ENCODE peak calls at places on chromosome 16, in seven cellular contexts. One of them, this sample, is unnamed.

GRCh38 chr16:9091867-9092281 is 430 bp downstream of the HAPSTR1 start:
- DNase-seq in fibroblast of the aortic adventitia: no peak
- DNase-seq in astrocyte of the spinal cord: peak
- DNase-seq in foreskin fibroblast: no peak
- DNase-seq in NB4: peak
- DNase-seq in cardiac fibroblast: no peak
- DNase-seq in fibroblast of pulmonary artery: peak
- DNase-seq in this sample: no peak

GRCh38 chr16:12002447-12003006 is 26.0 kb downstream of the SNX29 start:
- DNase-seq in fibroblast of pulmonary artery: peak
- DNase-seq in fibroblast of the aortic adventitia: peak
- DNase-seq in NB4: no peak
- DNase-seq in astrocyte of the spinal cord: peak
- DNase-seq in cardiac fibroblast: peak
- DNase-seq in foreskin fibroblast: no peak
- DNase-seq in this sample: no peak

GRCh38 chr16:27982184-27982583 is 81.3 kb downstream of the GSG1L start:
- DNase-seq in fibroblast of the aortic adventitia: no peak
- DNase-seq in cardiac fibroblast: no peak
- DNase-seq in foreskin fibroblast: no peak
- DNase-seq in NB4: peak
- DNase-seq in astrocyte of the spinal cord: no peak
- DNase-seq in fibroblast of pulmonary artery: no peak
- DNase-seq in this sample: no peak

GRCh38 chr16:67463059-67463458 is 17.9 kb downstream of the ATP6V0D1 start:
- DNase-seq in cardiac fibroblast: no peak
- DNase-seq in astrocyte of the spinal cord: no peak
- DNase-seq in fibroblast of pulmonary artery: no peak
- DNase-seq in fibroblast of the aortic adventitia: no peak
- DNase-seq in foreskin fibroblast: no peak
- DNase-seq in NB4: no peak
- DNase-seq in this sample: no peak

GRCh38 chr16:89484923-89485679 is 5.3 kb downstream of the ANKRD11 start:
- DNase-seq in NB4: peak
- DNase-seq in foreskin fibroblast: no peak
- DNase-seq in astrocyte of the spinal cord: no peak
- DNase-seq in fibroblast of pulmonary artery: no peak
- DNase-seq in fibroblast of the aortic adventitia: no peak
- DNase-seq in cardiac fibroblast: no peak
- DNase-seq in this sample: no peak

GRCh38 chr16:81738831-81739496 is 40.1 kb upstream of the PLCG2 start:
- DNase-seq in fibroblast of the aortic adventitia: no peak
- DNase-seq in foreskin fibroblast: no peak
- DNase-seq in cardiac fibroblast: no peak
- DNase-seq in astrocyte of the spinal cord: no peak
- DNase-seq in NB4: peak
- DNase-seq in fibroblast of pulmonary artery: no peak
- DNase-seq in this sample: no peak

GRCh38 chr16:67082891-67083290 is 26.9 kb upstream of the PHAF1 start:
- DNase-seq in fibroblast of the aortic adventitia: no peak
- DNase-seq in foreskin fibroblast: no peak
- DNase-seq in NB4: no peak
- DNase-seq in cardiac fibroblast: peak
- DNase-seq in fibroblast of pulmonary artery: no peak
- DNase-seq in astrocyte of the spinal cord: peak
- DNase-seq in this sample: no peak

GRCh38 chr16:23557779-23558330 is 328 bp downstream of the UBFD1 start:
- DNase-seq in cardiac fibroblast: peak
- DNase-seq in foreskin fibroblast: no peak
- DNase-seq in fibroblast of the aortic adventitia: peak
- DNase-seq in fibroblast of pulmonary artery: peak
- DNase-seq in NB4: no peak
- DNase-seq in astrocyte of the spinal cord: peak
- DNase-seq in this sample: peak

GRCh38 chr16:26464576-26465266 is 602.0 kb upstream of the C16orf82 start:
- DNase-seq in astrocyte of the spinal cord: no peak
- DNase-seq in cardiac fibroblast: no peak
- DNase-seq in NB4: no peak
- DNase-seq in fibroblast of the aortic adventitia: no peak
- DNase-seq in foreskin fibroblast: no peak
- DNase-seq in fibroblast of pulmonary artery: no peak
- DNase-seq in this sample: no peak

GRCh38 chr16:22324787-22325597 is 27.8 kb downstream of the POLR3E start:
- DNase-seq in cardiac fibroblast: no peak
- DNase-seq in foreskin fibroblast: no peak
- DNase-seq in NB4: peak
- DNase-seq in fibroblast of pulmonary artery: no peak
- DNase-seq in astrocyte of the spinal cord: no peak
- DNase-seq in fibroblast of the aortic adventitia: no peak
- DNase-seq in this sample: no peak

GRCh38 chr16:4094138-4094773 is 22.0 kb downstream of the ADCY9 start:
- DNase-seq in NB4: no peak
- DNase-seq in cardiac fibroblast: no peak
- DNase-seq in fibroblast of pulmonary artery: no peak
- DNase-seq in foreskin fibroblast: no peak
- DNase-seq in astrocyte of the spinal cord: no peak
- DNase-seq in fibroblast of the aortic adventitia: no peak
- DNase-seq in this sample: no peak

GRCh38 chr16:86052115-86052670 is 153.2 kb downstream of the IRF8 start:
- DNase-seq in astrocyte of the spinal cord: no peak
- DNase-seq in fibroblast of the aortic adventitia: no peak
- DNase-seq in foreskin fibroblast: no peak
- DNase-seq in cardiac fibroblast: no peak
- DNase-seq in fibroblast of pulmonary artery: no peak
- DNase-seq in NB4: no peak
- DNase-seq in this sample: no peak

GRCh38 chr16:90047714-90048346 is 28.6 kb upstream of the DBNDD1 start:
- DNase-seq in astrocyte of the spinal cord: no peak
- DNase-seq in cardiac fibroblast: no peak
- DNase-seq in foreskin fibroblast: no peak
- DNase-seq in fibroblast of pulmonary artery: no peak
- DNase-seq in fibroblast of the aortic adventitia: no peak
- DNase-seq in NB4: no peak
- DNase-seq in this sample: no peak

GRCh38 chr16:3640632-3641501 is 13.6 kb upstream of the DNASE1 start:
- DNase-seq in NB4: no peak
- DNase-seq in foreskin fibroblast: no peak
- DNase-seq in fibroblast of the aortic adventitia: no peak
- DNase-seq in astrocyte of the spinal cord: no peak
- DNase-seq in fibroblast of pulmonary artery: no peak
- DNase-seq in cardiac fibroblast: no peak
- DNase-seq in this sample: no peak

GRCh38 chr16:68901910-68902309 is 58.6 kb downstream of the TANGO6 start:
- DNase-seq in NB4: no peak
- DNase-seq in fibroblast of the aortic adventitia: peak
- DNase-seq in foreskin fibroblast: peak
- DNase-seq in cardiac fibroblast: peak
- DNase-seq in astrocyte of the spinal cord: peak
- DNase-seq in fibroblast of pulmonary artery: peak
- DNase-seq in this sample: peak

DNA sequence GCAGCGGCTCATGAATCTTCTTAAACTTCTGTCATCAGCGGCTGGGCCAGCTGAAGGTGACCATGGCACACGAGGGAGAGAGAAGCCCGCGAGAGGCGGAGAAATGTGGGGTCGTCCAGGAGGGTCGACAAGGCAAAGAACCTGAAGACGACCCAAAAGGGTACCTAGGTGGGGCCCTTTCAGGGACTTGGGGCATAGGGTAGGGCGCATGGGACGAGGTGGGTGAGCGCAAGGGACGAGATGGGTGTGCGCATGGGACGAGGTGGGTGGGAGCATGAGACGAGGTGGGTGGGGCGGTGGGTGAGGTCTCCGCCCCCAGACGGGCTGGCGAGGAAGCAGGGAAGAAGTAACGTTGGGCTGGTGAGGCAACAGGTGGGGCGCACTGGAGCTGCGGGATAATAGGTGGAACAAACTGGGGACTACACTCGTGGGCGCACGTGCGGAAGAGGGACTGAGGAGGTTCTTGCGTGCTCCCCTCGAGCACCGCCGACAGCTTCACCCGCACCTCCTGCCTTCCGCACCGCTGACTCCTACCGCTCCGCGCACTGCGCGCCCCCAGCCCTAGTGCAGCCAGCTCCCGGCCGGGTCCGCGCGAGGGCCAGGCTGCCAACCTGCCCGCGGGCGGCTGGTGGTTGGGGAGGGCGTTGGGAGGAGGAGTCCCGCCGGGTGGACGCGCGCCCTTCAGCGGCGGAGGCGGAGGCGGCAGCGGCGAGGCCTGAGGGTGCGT is 23.2 kb upstream of the CRYM start:
- DNase-seq in NB4: peak
- DNase-seq in foreskin fibroblast: peak
- DNase-seq in cardiac fibroblast: peak
- DNase-seq in fibroblast of the aortic adventitia: peak
- DNase-seq in fibroblast of pulmonary artery: peak
- DNase-seq in astrocyte of the spinal cord: peak
- DNase-seq in this sample: no peak
- TF ChIP-seq CTCF in NB4: peak
- TF ChIP-seq CTCF in foreskin fibroblast: peak
- TF ChIP-seq CTCF in cardiac fibroblast: no peak
- TF ChIP-seq CTCF in fibroblast of the aortic adventitia: peak
- TF ChIP-seq CTCF in fibroblast of pulmonary artery: no peak
- TF ChIP-seq CTCF in astrocyte of the spinal cord: peak
- TF ChIP-seq CTCF in this sample: no peak

GRCh38 chr16:2326191-2326590 is 14.3 kb downstream of the ABCA3 start:
- DNase-seq in foreskin fibroblast: no peak
- DNase-seq in astrocyte of the spinal cord: no peak
- DNase-seq in NB4: no peak
- DNase-seq in fibroblast of pulmonary artery: no peak
- DNase-seq in fibroblast of the aortic adventitia: no peak
- DNase-seq in cardiac fibroblast: no peak
- DNase-seq in this sample: no peak
- H3K4me3 ChIP-seq in foreskin fibroblast: no peak
- H3K4me3 ChIP-seq in astrocyte of the spinal cord: no peak
- H3K4me3 ChIP-seq in NB4: no peak
- H3K4me3 ChIP-seq in fibroblast of pulmonary artery: no peak
- H3K4me3 ChIP-seq in fibroblast of the aortic adventitia: no peak
- H3K4me3 ChIP-seq in cardiac fibroblast: no peak
- H3K4me3 ChIP-seq in this sample: no peak

GRCh38 chr16:31354394-31355291 is at the start of gene ITGAX:
- DNase-seq in astrocyte of the spinal cord: no peak
- DNase-seq in fibroblast of the aortic adventitia: peak
- DNase-seq in foreskin fibroblast: peak
- DNase-seq in NB4: peak
- DNase-seq in cardiac fibroblast: peak
- DNase-seq in fibroblast of pulmonary artery: peak
- DNase-seq in this sample: no peak

GRCh38 chr16:31357324-31358156 is 2.6 kb downstream of the ITGAX start:
- DNase-seq in fibroblast of the aortic adventitia: no peak
- DNase-seq in NB4: peak
- DNase-seq in fibroblast of pulmonary artery: no peak
- DNase-seq in cardiac fibroblast: peak
- DNase-seq in astrocyte of the spinal cord: no peak
- DNase-seq in foreskin fibroblast: no peak
- DNase-seq in this sample: no peak

GRCh38 chr16:31355701-31356100 is 725 bp downstream of the ITGAX start:
- DNase-seq in fibroblast of the aortic adventitia: no peak
- DNase-seq in cardiac fibroblast: no peak
- DNase-seq in fibroblast of pulmonary artery: no peak
- DNase-seq in NB4: no peak
- DNase-seq in astrocyte of the spinal cord: no peak
- DNase-seq in foreskin fibroblast: no peak
- DNase-seq in this sample: no peak

GRCh38 chr16:31360296-31360695 is 5.3 kb downstream of the ITGAX start:
- DNase-seq in fibroblast of pulmonary artery: no peak
- DNase-seq in astrocyte of the spinal cord: no peak
- DNase-seq in fibroblast of the aortic adventitia: no peak
- DNase-seq in foreskin fibroblast: no peak
- DNase-seq in NB4: peak
- DNase-seq in cardiac fibroblast: no peak
- DNase-seq in this sample: no peak

GRCh38 chr16:31356566-31357323 is 1.8 kb downstream of the ITGAX start:
- DNase-seq in NB4: no peak
- DNase-seq in cardiac fibroblast: no peak
- DNase-seq in fibroblast of pulmonary artery: no peak
- DNase-seq in astrocyte of the spinal cord: no peak
- DNase-seq in foreskin fibroblast: no peak
- DNase-seq in fibroblast of the aortic adventitia: no peak
- DNase-seq in this sample: no peak
- TF ChIP-seq CTCF in NB4: no peak
- TF ChIP-seq CTCF in cardiac fibroblast: no peak
- TF ChIP-seq CTCF in fibroblast of pulmonary artery: no peak
- TF ChIP-seq CTCF in astrocyte of the spinal cord: no peak
- TF ChIP-seq CTCF in foreskin fibroblast: no peak
- TF ChIP-seq CTCF in fibroblast of the aortic adventitia: no peak
- TF ChIP-seq CTCF in this sample: no peak

DNA sequence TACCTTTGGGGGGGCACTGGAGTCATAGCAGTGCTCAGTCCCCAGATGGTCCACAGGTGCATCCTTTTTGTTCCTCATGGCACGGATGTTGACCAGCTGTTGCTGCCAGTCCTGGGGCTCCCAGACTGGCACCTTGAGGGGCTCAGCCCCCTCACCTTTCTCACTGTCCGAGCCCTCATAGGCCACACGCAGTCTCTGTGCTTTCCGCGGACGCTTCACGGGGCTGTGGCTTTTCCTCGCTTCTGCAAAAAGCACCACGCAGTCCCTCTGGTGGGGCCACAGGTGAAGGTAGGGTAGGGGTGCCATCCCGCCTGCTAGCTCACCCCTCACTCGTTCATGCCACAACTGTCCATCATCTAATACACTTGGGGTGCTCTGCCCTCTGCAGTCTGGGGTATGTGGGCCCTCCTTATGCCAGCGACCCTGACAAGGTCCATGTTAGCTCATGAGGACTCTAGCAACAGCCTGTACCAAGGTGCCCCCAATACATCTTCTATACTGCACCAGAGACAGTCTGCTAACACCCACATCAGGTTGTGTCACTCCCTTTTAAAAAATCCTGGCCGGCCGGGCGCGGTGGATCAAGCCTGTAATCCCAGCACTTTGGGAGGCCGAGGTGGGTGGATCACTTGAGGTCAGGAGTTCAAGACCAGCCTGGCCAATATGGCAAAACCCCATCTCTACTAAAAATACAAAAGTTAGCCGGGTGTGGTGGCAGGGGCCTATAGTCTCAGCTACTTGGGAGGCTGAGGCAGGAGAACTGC is 1.3 kb downstream of the NTHL1 start:
- DNase-seq in astrocyte of the spinal cord: no peak
- DNase-seq in NB4: no peak
- DNase-seq in fibroblast of pulmonary artery: no peak
- DNase-seq in fibroblast of the aortic adventitia: no peak
- DNase-seq in cardiac fibroblast: no peak
- DNase-seq in foreskin fibroblast: no peak
- DNase-seq in this sample: no peak
- H3K4me3 ChIP-seq in astrocyte of the spinal cord: no peak
- H3K4me3 ChIP-seq in NB4: no peak
- H3K4me3 ChIP-seq in fibroblast of pulmonary artery: no peak
- H3K4me3 ChIP-seq in fibroblast of the aortic adventitia: no peak
- H3K4me3 ChIP-seq in cardiac fibroblast: no peak
- H3K4me3 ChIP-seq in foreskin fibroblast: no peak
- H3K4me3 ChIP-seq in this sample: no peak

This sample was measured in astrocyte of the cerebellum.